ENCODE peak calls at places on chromosome 12, in five cellular contexts. One of them, this sample, is unnamed.

GRCh38 chr12:94187351-94187750 is 39.0 kb downstream of the PLXNC1 start:
- DNase-seq in activated CD4-positive, alpha-beta T cell treated with anti-CD3 and anti-CD28 coated beads, Interleukin-2, amount 50 U/mL, for 1 hour: no peak
- DNase-seq in trophoblast cell: no peak
- DNase-seq in nephron progenitor cell: no peak
- DNase-seq in Caki2: no peak
- DNase-seq in this sample: no peak

GRCh38 chr12:101697930-101698781 is 716 bp downstream of the CHPT1 start:
- DNase-seq in Caki2: peak; percentile 36
- DNase-seq in trophoblast cell: peak; percentile 33
- DNase-seq in nephron progenitor cell: no peak
- DNase-seq in activated CD4-positive, alpha-beta T cell treated with anti-CD3 and anti-CD28 coated beads, Interleukin-2, amount 50 U/mL, for 1 hour: no peak
- DNase-seq in this sample: no peak

GRCh38 chr12:1972260-1972659 is 32.0 kb downstream of the DCP1B start:
- DNase-seq in trophoblast cell: no peak
- DNase-seq in activated CD4-positive, alpha-beta T cell treated with anti-CD3 and anti-CD28 coated beads, Interleukin-2, amount 50 U/mL, for 1 hour: no peak
- DNase-seq in Caki2: no peak
- DNase-seq in nephron progenitor cell: no peak
- DNase-seq in this sample: no peak

GRCh38 chr12:90909069-90909676 is 45.8 kb downstream of the CCER1 start:
- DNase-seq in trophoblast cell: peak; percentile 22
- DNase-seq in Caki2: peak; percentile 12
- DNase-seq in activated CD4-positive, alpha-beta T cell treated with anti-CD3 and anti-CD28 coated beads, Interleukin-2, amount 50 U/mL, for 1 hour: no peak
- DNase-seq in nephron progenitor cell: peak; percentile 30
- DNase-seq in this sample: no peak

GRCh38 chr12:70242695-70243509 is at the start of gene CNOT2:
- DNase-seq in Caki2: peak; percentile 95
- DNase-seq in activated CD4-positive, alpha-beta T cell treated with anti-CD3 and anti-CD28 coated beads, Interleukin-2, amount 50 U/mL, for 1 hour: peak; percentile 89
- DNase-seq in trophoblast cell: peak; percentile 80
- DNase-seq in nephron progenitor cell: peak; percentile 93
- DNase-seq in this sample: peak; percentile 88

GRCh38 chr12:11758838-11759509 is 109.5 kb downstream of the ETV6 start:
- DNase-seq in trophoblast cell: no peak
- DNase-seq in nephron progenitor cell: no peak
- DNase-seq in activated CD4-positive, alpha-beta T cell treated with anti-CD3 and anti-CD28 coated beads, Interleukin-2, amount 50 U/mL, for 1 hour: no peak
- DNase-seq in Caki2: no peak
- DNase-seq in this sample: no peak

GRCh38 chr12:2179953-2180736 is 127.4 kb downstream of the CACNA1C start:
- DNase-seq in Caki2: peak; percentile 48
- DNase-seq in trophoblast cell: no peak
- DNase-seq in nephron progenitor cell: no peak
- DNase-seq in activated CD4-positive, alpha-beta T cell treated with anti-CD3 and anti-CD28 coated beads, Interleukin-2, amount 50 U/mL, for 1 hour: no peak
- DNase-seq in this sample: no peak

GRCh38 chr12:130826151-130826801 is 12.8 kb downstream of the STX2 start:
- DNase-seq in nephron progenitor cell: peak; percentile 55
- DNase-seq in trophoblast cell: peak; percentile 69
- DNase-seq in activated CD4-positive, alpha-beta T cell treated with anti-CD3 and anti-CD28 coated beads, Interleukin-2, amount 50 U/mL, for 1 hour: peak; percentile 74
- DNase-seq in Caki2: peak; percentile 35
- DNase-seq in this sample: peak; percentile 66

GRCh38 chr12:39300799-39301198 is 142.1 kb downstream of the KIF21A start:
- DNase-seq in nephron progenitor cell: no peak
- DNase-seq in activated CD4-positive, alpha-beta T cell treated with anti-CD3 and anti-CD28 coated beads, Interleukin-2, amount 50 U/mL, for 1 hour: no peak
- DNase-seq in trophoblast cell: no peak
- DNase-seq in Caki2: no peak
- DNase-seq in this sample: no peak

GRCh38 chr12:131908082-131908715 is 13.8 kb downstream of the ULK1 start:
- DNase-seq in activated CD4-positive, alpha-beta T cell treated with anti-CD3 and anti-CD28 coated beads, Interleukin-2, amount 50 U/mL, for 1 hour: no peak
- DNase-seq in Caki2: no peak
- DNase-seq in nephron progenitor cell: no peak
- DNase-seq in trophoblast cell: no peak
- DNase-seq in this sample: no peak

GRCh38 chr12:10331642-10332239 is 24.1 kb downstream of the KLRD1 start:
- DNase-seq in nephron progenitor cell: peak; percentile 4
- DNase-seq in trophoblast cell: no peak
- DNase-seq in Caki2: peak; percentile 43
- DNase-seq in activated CD4-positive, alpha-beta T cell treated with anti-CD3 and anti-CD28 coated beads, Interleukin-2, amount 50 U/mL, for 1 hour: no peak
- DNase-seq in this sample: peak; percentile 9

GRCh38 chr12:26813812-26814211 is 19.2 kb downstream of the ITPR2 start:
- DNase-seq in activated CD4-positive, alpha-beta T cell treated with anti-CD3 and anti-CD28 coated beads, Interleukin-2, amount 50 U/mL, for 1 hour: no peak
- DNase-seq in Caki2: no peak
- DNase-seq in nephron progenitor cell: no peak
- DNase-seq in trophoblast cell: no peak
- DNase-seq in this sample: no peak

GRCh38 chr12:21416611-21417121 is 20.8 kb upstream of the PYROXD1 start:
- DNase-seq in Caki2: peak; percentile 89
- DNase-seq in trophoblast cell: no peak
- DNase-seq in activated CD4-positive, alpha-beta T cell treated with anti-CD3 and anti-CD28 coated beads, Interleukin-2, amount 50 U/mL, for 1 hour: no peak
- DNase-seq in nephron progenitor cell: no peak
- DNase-seq in this sample: no peak

GRCh38 chr12:57898308-57898970 is 42.9 kb upstream of the ATP23 start:
- DNase-seq in activated CD4-positive, alpha-beta T cell treated with anti-CD3 and anti-CD28 coated beads, Interleukin-2, amount 50 U/mL, for 1 hour: no peak
- DNase-seq in nephron progenitor cell: no peak
- DNase-seq in Caki2: no peak
- DNase-seq in trophoblast cell: no peak
- DNase-seq in this sample: no peak